ENCODE peak calls at places on chromosomes 2 and 18, in eight cellular contexts. One of them, this sample, is unnamed.

GRCh38 chr2:120391905-120392665 is 46.1 kb downstream of the INHBB start:
- DNase-seq in GM23338: no peak
- DNase-seq in CD8-positive, alpha-beta T cell: no peak
- DNase-seq in choroid plexus epithelial cell: no peak
- DNase-seq in GM12878: no peak
- DNase-seq in CD4-positive, CD25-positive, alpha-beta regulatory T cell: no peak
- DNase-seq in HFF-Myc: no peak
- DNase-seq in lung: no peak
- DNase-seq in this sample: no peak

GRCh38 chr2:106158131-106158530 is 36.0 kb downstream of the UXS1 start:
- DNase-seq in GM23338: no peak
- DNase-seq in CD8-positive, alpha-beta T cell: no peak
- DNase-seq in choroid plexus epithelial cell: no peak
- DNase-seq in GM12878: no peak
- DNase-seq in CD4-positive, CD25-positive, alpha-beta regulatory T cell: peak; percentile 44
- DNase-seq in HFF-Myc: no peak
- DNase-seq in lung: no peak
- DNase-seq in this sample: no peak

GRCh38 chr18:57352271-57352701 is at the start of gene ST8SIA3:
- DNase-seq in GM23338: peak; percentile 54
- DNase-seq in CD8-positive, alpha-beta T cell: no peak
- DNase-seq in choroid plexus epithelial cell: no peak
- DNase-seq in GM12878: no peak
- DNase-seq in CD4-positive, CD25-positive, alpha-beta regulatory T cell: no peak
- DNase-seq in HFF-Myc: no peak
- DNase-seq in lung: no peak
- DNase-seq in this sample: no peak

GRCh38 chr2:238286987-238287386 is 1.4 kb downstream of the PER2 start:
- DNase-seq in GM23338: no peak
- DNase-seq in CD8-positive, alpha-beta T cell: no peak
- DNase-seq in choroid plexus epithelial cell: no peak
- DNase-seq in GM12878: no peak
- DNase-seq in CD4-positive, CD25-positive, alpha-beta regulatory T cell: no peak
- DNase-seq in HFF-Myc: no peak
- DNase-seq in lung: no peak
- DNase-seq in this sample: no peak

GRCh38 chr2:61177727-61178549 is 15.9 kb downstream of the C2orf74 start:
- DNase-seq in GM23338: peak; percentile 59
- DNase-seq in CD8-positive, alpha-beta T cell: peak; percentile 26
- DNase-seq in choroid plexus epithelial cell: peak; percentile 32
- DNase-seq in GM12878: no peak
- DNase-seq in CD4-positive, CD25-positive, alpha-beta regulatory T cell: peak; percentile 66
- DNase-seq in HFF-Myc: no peak
- DNase-seq in lung: no peak
- DNase-seq in this sample: no peak

GRCh38 chr2:157777425-157777824 is 98.7 kb downstream of the ACVR1 start:
- DNase-seq in GM23338: peak; percentile 64
- DNase-seq in CD8-positive, alpha-beta T cell: peak; percentile 23
- DNase-seq in choroid plexus epithelial cell: peak; percentile 79
- DNase-seq in GM12878: no peak
- DNase-seq in CD4-positive, CD25-positive, alpha-beta regulatory T cell: peak; percentile 75
- DNase-seq in HFF-Myc: no peak
- DNase-seq in lung: peak; percentile 47
- DNase-seq in this sample: peak; percentile 26

GRCh38 chr2:12097860-12098259 is 351.4 kb downstream of the LPIN1 start:
- DNase-seq in GM23338: no peak
- DNase-seq in CD8-positive, alpha-beta T cell: no peak
- DNase-seq in choroid plexus epithelial cell: no peak
- DNase-seq in GM12878: no peak
- DNase-seq in CD4-positive, CD25-positive, alpha-beta regulatory T cell: no peak
- DNase-seq in HFF-Myc: no peak
- DNase-seq in lung: no peak
- DNase-seq in this sample: no peak

GRCh38 chr2:19810148-19810547 is 91.6 kb downstream of the TTC32 start:
- DNase-seq in GM23338: no peak
- DNase-seq in CD8-positive, alpha-beta T cell: no peak
- DNase-seq in choroid plexus epithelial cell: no peak
- DNase-seq in GM12878: no peak
- DNase-seq in CD4-positive, CD25-positive, alpha-beta regulatory T cell: no peak
- DNase-seq in HFF-Myc: no peak
- DNase-seq in lung: no peak
- DNase-seq in this sample: no peak

GRCh38 chr2:20728114-20728758 is 61.3 kb downstream of the GDF7 start:
- DNase-seq in GM23338: no peak
- DNase-seq in CD8-positive, alpha-beta T cell: no peak
- DNase-seq in choroid plexus epithelial cell: peak; percentile 65
- DNase-seq in GM12878: no peak
- DNase-seq in CD4-positive, CD25-positive, alpha-beta regulatory T cell: no peak
- DNase-seq in HFF-Myc: no peak
- DNase-seq in lung: no peak
- DNase-seq in this sample: no peak

GRCh38 chr2:10773841-10774341 is 38.7 kb downstream of the PDIA6 start:
- DNase-seq in GM23338: no peak
- DNase-seq in CD8-positive, alpha-beta T cell: no peak
- DNase-seq in choroid plexus epithelial cell: no peak
- DNase-seq in GM12878: no peak
- DNase-seq in CD4-positive, CD25-positive, alpha-beta regulatory T cell: no peak
- DNase-seq in HFF-Myc: no peak
- DNase-seq in lung: no peak
- DNase-seq in this sample: no peak

GRCh38 chr2:54945401-54946219 is 104.6 kb downstream of the RTN4 start:
- DNase-seq in GM23338: no peak
- DNase-seq in CD8-positive, alpha-beta T cell: no peak
- DNase-seq in choroid plexus epithelial cell: peak; percentile 78
- DNase-seq in GM12878: peak; percentile 15
- DNase-seq in CD4-positive, CD25-positive, alpha-beta regulatory T cell: no peak
- DNase-seq in HFF-Myc: no peak
- DNase-seq in lung: peak; percentile 48
- DNase-seq in this sample: no peak

GRCh38 chr2:12619975-12620374 is 96.8 kb upstream of the TRIB2 start:
- DNase-seq in GM23338: no peak
- DNase-seq in CD8-positive, alpha-beta T cell: no peak
- DNase-seq in choroid plexus epithelial cell: peak; percentile 94
- DNase-seq in GM12878: no peak
- DNase-seq in CD4-positive, CD25-positive, alpha-beta regulatory T cell: no peak
- DNase-seq in HFF-Myc: no peak
- DNase-seq in lung: no peak
- DNase-seq in this sample: no peak

GRCh38 chr2:159501743-159502142 is 114.6 kb downstream of the BAZ2B start:
- DNase-seq in GM23338: no peak
- DNase-seq in CD8-positive, alpha-beta T cell: no peak
- DNase-seq in choroid plexus epithelial cell: no peak
- DNase-seq in GM12878: no peak
- DNase-seq in CD4-positive, CD25-positive, alpha-beta regulatory T cell: no peak
- DNase-seq in HFF-Myc: no peak
- DNase-seq in lung: no peak
- DNase-seq in this sample: no peak

GRCh38 chr2:159497256-159497655 is 119.1 kb downstream of the BAZ2B start:
- DNase-seq in GM23338: no peak
- DNase-seq in CD8-positive, alpha-beta T cell: no peak
- DNase-seq in choroid plexus epithelial cell: peak; percentile 93
- DNase-seq in GM12878: no peak
- DNase-seq in CD4-positive, CD25-positive, alpha-beta regulatory T cell: peak; percentile 6
- DNase-seq in HFF-Myc: peak; percentile 76
- DNase-seq in lung: no peak
- DNase-seq in this sample: no peak

DNA sequence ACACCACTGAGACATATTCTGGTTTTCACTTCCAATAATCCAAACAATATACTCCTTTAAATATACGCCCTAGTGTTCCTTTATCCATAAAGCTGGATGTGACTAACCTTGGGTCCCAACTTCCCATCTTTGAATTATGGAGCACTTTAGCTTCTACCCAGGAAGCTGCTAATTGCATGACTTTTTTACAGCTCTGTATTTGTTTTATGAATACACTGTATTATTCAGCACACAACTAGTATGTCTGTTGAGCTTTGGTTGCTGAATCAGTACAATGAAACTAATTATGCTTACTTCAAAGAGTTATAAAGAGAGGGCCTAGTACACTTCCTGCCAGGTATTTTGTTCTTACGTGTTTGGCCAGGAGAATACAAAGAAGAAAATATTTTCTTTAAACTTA is 118.5 kb downstream of the BAZ2B start:
- DNase-seq in GM23338: no peak
- DNase-seq in CD8-positive, alpha-beta T cell: no peak
- DNase-seq in choroid plexus epithelial cell: no peak
- DNase-seq in GM12878: no peak
- DNase-seq in CD4-positive, CD25-positive, alpha-beta regulatory T cell: peak; percentile 53
- DNase-seq in HFF-Myc: no peak
- DNase-seq in lung: no peak
- DNase-seq in this sample: no peak
- H3K4me3 ChIP-seq in GM23338: no peak overlapping the region
- H3K4me3 ChIP-seq in CD8-positive, alpha-beta T cell: no peak overlapping the region
- H3K4me3 ChIP-seq in choroid plexus epithelial cell: no peak overlapping the region
- H3K4me3 ChIP-seq in GM12878: no peak overlapping the region
- H3K4me3 ChIP-seq in CD4-positive, CD25-positive, alpha-beta regulatory T cell: peak overlapping the region; percentile 5
- H3K4me3 ChIP-seq in HFF-Myc: no peak overlapping the region
- H3K4me3 ChIP-seq in lung: no peak overlapping the region
- H3K4me3 ChIP-seq in this sample: no peak overlapping the region

GRCh38 chr2:151824886-151825285 is 3.3 kb downstream of the ARL5A start:
- DNase-seq in GM23338: no peak
- DNase-seq in CD8-positive, alpha-beta T cell: no peak
- DNase-seq in choroid plexus epithelial cell: no peak
- DNase-seq in GM12878: no peak
- DNase-seq in CD4-positive, CD25-positive, alpha-beta regulatory T cell: no peak
- DNase-seq in HFF-Myc: no peak
- DNase-seq in lung: no peak
- DNase-seq in this sample: no peak

GRCh38 chr2:151828143-151828889 is at the start of gene ARL5A:
- DNase-seq in GM23338: peak; percentile 95
- DNase-seq in CD8-positive, alpha-beta T cell: peak; percentile 93
- DNase-seq in choroid plexus epithelial cell: peak; percentile 97
- DNase-seq in GM12878: peak; percentile 92
- DNase-seq in CD4-positive, CD25-positive, alpha-beta regulatory T cell: peak; percentile 98
- DNase-seq in HFF-Myc: peak; percentile 66
- DNase-seq in lung: peak; percentile 95
- DNase-seq in this sample: peak; percentile 93

GRCh38 chr2:151826737-151827157 is 1.5 kb downstream of the ARL5A start:
- DNase-seq in GM23338: no peak
- DNase-seq in CD8-positive, alpha-beta T cell: no peak
- DNase-seq in choroid plexus epithelial cell: peak; percentile 23
- DNase-seq in GM12878: no peak
- DNase-seq in CD4-positive, CD25-positive, alpha-beta regulatory T cell: peak; percentile 53
- DNase-seq in HFF-Myc: no peak
- DNase-seq in lung: no peak
- DNase-seq in this sample: no peak

GRCh38 chr2:151828890-151829324 is 686 bp upstream of the ARL5A start:
- DNase-seq in GM23338: peak; percentile 18
- DNase-seq in CD8-positive, alpha-beta T cell: no peak
- DNase-seq in choroid plexus epithelial cell: no peak
- DNase-seq in GM12878: no peak
- DNase-seq in CD4-positive, CD25-positive, alpha-beta regulatory T cell: no peak
- DNase-seq in HFF-Myc: no peak
- DNase-seq in lung: no peak
- DNase-seq in this sample: no peak

DNA sequence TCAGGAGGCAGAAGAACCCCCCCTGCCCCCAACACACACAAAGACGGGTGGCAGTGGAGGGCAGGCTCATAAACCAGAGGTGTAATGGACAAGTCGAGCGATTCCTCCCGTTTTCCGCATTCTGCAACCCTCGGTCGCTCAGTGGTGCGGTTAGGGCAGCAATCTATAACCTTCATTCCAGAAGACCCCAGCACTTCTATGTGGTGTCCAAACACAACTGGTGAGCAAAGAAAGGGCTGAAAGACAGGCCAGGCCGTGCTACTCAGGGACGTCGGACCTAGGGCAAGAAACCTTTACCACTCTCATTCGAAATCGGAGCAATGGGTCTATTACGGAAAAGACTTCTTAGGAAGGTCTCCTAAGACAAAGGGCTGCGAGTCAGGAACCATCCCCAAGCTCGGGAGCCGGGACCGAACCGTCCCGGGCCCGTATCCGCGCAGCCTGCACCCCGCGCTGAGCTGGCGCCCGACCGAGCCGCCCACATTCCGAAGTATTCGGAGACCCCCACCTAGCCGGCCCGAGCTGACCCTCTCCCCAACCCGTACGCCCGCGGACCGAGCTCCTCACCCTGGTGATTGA is 568 bp downstream of the ARL5A start:
- DNase-seq in GM23338: peak; percentile 66
- DNase-seq in CD8-positive, alpha-beta T cell: peak; percentile 4
- DNase-seq in choroid plexus epithelial cell: peak; percentile 28
- DNase-seq in GM12878: no peak
- DNase-seq in CD4-positive, CD25-positive, alpha-beta regulatory T cell: peak; percentile 44
- DNase-seq in HFF-Myc: no peak
- DNase-seq in lung: no peak
- DNase-seq in this sample: no peak
- H3K4me3 ChIP-seq in GM23338: peak overlapping the region; percentile 86
- H3K4me3 ChIP-seq in CD8-positive, alpha-beta T cell: peak overlapping the region; percentile 97
- H3K4me3 ChIP-seq in choroid plexus epithelial cell: peak overlapping the region; percentile 87
- H3K4me3 ChIP-seq in GM12878: peak overlapping the region; percentile 92
- H3K4me3 ChIP-seq in CD4-positive, CD25-positive, alpha-beta regulatory T cell: peak overlapping the region; percentile 95
- H3K4me3 ChIP-seq in HFF-Myc: peak overlapping the region; percentile 92
- H3K4me3 ChIP-seq in lung: peak overlapping the region; percentile 75
- H3K4me3 ChIP-seq in this sample: peak overlapping the region; percentile 93

GRCh38 chr2:205679410-205680009 is 2.8 kb upstream of the NRP2 start:
- DNase-seq in GM23338: peak; percentile 37
- DNase-seq in CD8-positive, alpha-beta T cell: no peak
- DNase-seq in choroid plexus epithelial cell: no peak
- DNase-seq in GM12878: no peak
- DNase-seq in CD4-positive, CD25-positive, alpha-beta regulatory T cell: no peak
- DNase-seq in HFF-Myc: no peak
- DNase-seq in lung: no peak
- DNase-seq in this sample: no peak

GRCh38 chr2:205680903-205681302 is 1.4 kb upstream of the NRP2 start:
- DNase-seq in GM23338: no peak
- DNase-seq in CD8-positive, alpha-beta T cell: no peak
- DNase-seq in choroid plexus epithelial cell: no peak
- DNase-seq in GM12878: no peak
- DNase-seq in CD4-positive, CD25-positive, alpha-beta regulatory T cell: no peak
- DNase-seq in HFF-Myc: no peak
- DNase-seq in lung: no peak
- DNase-seq in this sample: no peak

GRCh38 chr2:205678743-205679142 is 3.6 kb upstream of the NRP2 start:
- DNase-seq in GM23338: no peak
- DNase-seq in CD8-positive, alpha-beta T cell: no peak
- DNase-seq in choroid plexus epithelial cell: no peak
- DNase-seq in GM12878: no peak
- DNase-seq in CD4-positive, CD25-positive, alpha-beta regulatory T cell: no peak
- DNase-seq in HFF-Myc: no peak
- DNase-seq in lung: no peak
- DNase-seq in this sample: no peak

GRCh38 chr2:205681836-205682238 is 464 bp upstream of the NRP2 start:
- DNase-seq in GM23338: peak; percentile 49
- DNase-seq in CD8-positive, alpha-beta T cell: no peak
- DNase-seq in choroid plexus epithelial cell: peak; percentile 29
- DNase-seq in GM12878: no peak
- DNase-seq in CD4-positive, CD25-positive, alpha-beta regulatory T cell: peak; percentile 14
- DNase-seq in HFF-Myc: no peak
- DNase-seq in lung: no peak
- DNase-seq in this sample: no peak

GRCh38 chr2:205680067-205680466 is 2.2 kb upstream of the NRP2 start:
- DNase-seq in GM23338: peak; percentile 99
- DNase-seq in CD8-positive, alpha-beta T cell: no peak
- DNase-seq in choroid plexus epithelial cell: peak; percentile 97
- DNase-seq in GM12878: no peak
- DNase-seq in CD4-positive, CD25-positive, alpha-beta regulatory T cell: peak; percentile 63
- DNase-seq in HFF-Myc: peak; percentile 94
- DNase-seq in lung: peak; percentile 53
- DNase-seq in this sample: peak; percentile 55
- H3K4me3 ChIP-seq in GM23338: no peak overlapping the region
- H3K4me3 ChIP-seq in CD8-positive, alpha-beta T cell: no peak overlapping the region
- H3K4me3 ChIP-seq in choroid plexus epithelial cell: no peak overlapping the region
- H3K4me3 ChIP-seq in GM12878: no peak overlapping the region
- H3K4me3 ChIP-seq in CD4-positive, CD25-positive, alpha-beta regulatory T cell: no peak overlapping the region
- H3K4me3 ChIP-seq in HFF-Myc: no peak overlapping the region
- H3K4me3 ChIP-seq in lung: no peak overlapping the region
- H3K4me3 ChIP-seq in this sample: no peak overlapping the region

GRCh38 chr2:128424406-128424805 is 105.7 kb upstream of the HS6ST1 start:
- DNase-seq in GM23338: no peak
- DNase-seq in CD8-positive, alpha-beta T cell: no peak
- DNase-seq in choroid plexus epithelial cell: no peak
- DNase-seq in GM12878: no peak
- DNase-seq in CD4-positive, CD25-positive, alpha-beta regulatory T cell: no peak
- DNase-seq in HFF-Myc: no peak
- DNase-seq in lung: no peak
- DNase-seq in this sample: no peak
- H3K4me3 ChIP-seq in GM23338: no peak overlapping the region
- H3K4me3 ChIP-seq in CD8-positive, alpha-beta T cell: no peak overlapping the region
- H3K4me3 ChIP-seq in choroid plexus epithelial cell: no peak overlapping the region
- H3K4me3 ChIP-seq in GM12878: no peak overlapping the region
- H3K4me3 ChIP-seq in CD4-positive, CD25-positive, alpha-beta regulatory T cell: no peak overlapping the region
- H3K4me3 ChIP-seq in HFF-Myc: no peak overlapping the region
- H3K4me3 ChIP-seq in lung: no peak overlapping the region
- H3K4me3 ChIP-seq in this sample: no peak overlapping the region